ENCODE peak calls at places on chromosomes 3 and 15, in ten cellular contexts. I is psoas muscle, D is IMR-90, J is WERI-Rb-1, C is cardiac muscle cell, Y is heart left ventricle, Q is ovary, W is AG04450, E is adrenal gland, N is GM23338. T is an unnamed sample.

GRCh38 chr3:197244751-197245150 is 53.7 kb downstream of the DLG1 start:
- DNase-seq in E (no peak), D (no peak), W (no peak), N (no peak), J (no peak), Y (no peak), I (no peak), C (no peak), Q (no peak), T (no peak)

GRCh38 chr3:174440350-174440716 is 418.8 kb upstream of the NAALADL2 start:
- DNase-seq in E (no peak), Y (no peak), C (peak; percentile 76), Q (peak; percentile 45), W (no peak), D (peak; percentile 70), I (peak; percentile 16), N (peak; percentile 59), J (no peak), T (peak; percentile 67)

GRCh38 chr15:83578706-83579105 is 75.2 kb upstream of the ADAMTSL3 start:
- DNase-seq in E (no peak), D (no peak), C (no peak), Q (no peak), Y (no peak), N (no peak), I (no peak), W (no peak), J (no peak), T (no peak)

GRCh38 chr3:50047426-50047825 is 41.3 kb upstream of the RBM5 start:
- DNase-seq in I (no peak), J (no peak), E (no peak), N (peak; percentile 6), C (no peak), W (no peak), Y (no peak), Q (no peak), D (no peak), T (no peak)

GRCh38 chr3:13403818-13404216 is 16.3 kb downstream of the NUP210 start:
- DNase-seq in Q (no peak), N (no peak), J (no peak), D (no peak), C (no peak), E (no peak), I (no peak), W (no peak), Y (no peak), T (no peak)

GRCh38 chr3:141680620-141681389 is 57.3 kb upstream of the RNF7 start:
- DNase-seq in E (no peak), J (no peak), Q (no peak), D (peak; percentile 68), C (peak; percentile 74), I (peak; percentile 21), W (no peak), Y (peak; percentile 51), N (peak; percentile 66), T (peak; percentile 57)

GRCh38 chr3:194423317-194423716 is 24.3 kb upstream of the GP5 start:
- DNase-seq in E (no peak), D (peak; percentile 16), J (no peak), I (no peak), Q (no peak), C (no peak), W (no peak), Y (no peak), N (no peak), T (no peak)

GRCh38 chr15:83289160-83289559 is 4.7 kb upstream of the BNC1 start:
- DNase-seq in D (peak; percentile 61), Y (no peak), N (no peak), I (no peak), C (no peak), J (no peak), W (no peak), E (no peak), Q (no peak), T (peak; percentile 74)

GRCh38 chr3:143495527-143495926 is 352.7 kb downstream of the SLC9A9 start:
- DNase-seq in E (no peak), Q (no peak), D (no peak), J (no peak), N (no peak), Y (no peak), C (no peak), I (no peak), W (no peak), T (no peak)

GRCh38 chr3:88988906-88989305 is 118.5 kb upstream of the EPHA3 start:
- DNase-seq in W (no peak), Q (no peak), D (no peak), C (no peak), E (no peak), Y (no peak), I (no peak), N (no peak), J (no peak), T (no peak)

GRCh38 chr15:92884459-92884812 is 15.7 kb upstream of the CHD2 start:
- DNase-seq in N (no peak), E (no peak), I (no peak), W (no peak), J (no peak), Q (no peak), D (no peak), C (peak; percentile 27), Y (no peak), T (no peak)

GRCh38 chr3:169668957-169669681 is 5.6 kb upstream of the MECOM start:
- DNase-seq in Q (peak; percentile 27), C (peak; percentile 82), W (no peak), I (peak; percentile 72), Y (peak; percentile 78), J (peak; percentile 70), D (peak; percentile 50), E (peak; percentile 36), N (peak; percentile 93), T (peak; percentile 33)

GRCh38 chr3:50318163-50318562 is 4.4 kb downstream of the HYAL2 start:
- DNase-seq in D (no peak), W (no peak), Y (peak; percentile 24), N (no peak), Q (no peak), I (no peak), C (no peak), J (no peak), E (no peak), T (no peak)

DNA sequence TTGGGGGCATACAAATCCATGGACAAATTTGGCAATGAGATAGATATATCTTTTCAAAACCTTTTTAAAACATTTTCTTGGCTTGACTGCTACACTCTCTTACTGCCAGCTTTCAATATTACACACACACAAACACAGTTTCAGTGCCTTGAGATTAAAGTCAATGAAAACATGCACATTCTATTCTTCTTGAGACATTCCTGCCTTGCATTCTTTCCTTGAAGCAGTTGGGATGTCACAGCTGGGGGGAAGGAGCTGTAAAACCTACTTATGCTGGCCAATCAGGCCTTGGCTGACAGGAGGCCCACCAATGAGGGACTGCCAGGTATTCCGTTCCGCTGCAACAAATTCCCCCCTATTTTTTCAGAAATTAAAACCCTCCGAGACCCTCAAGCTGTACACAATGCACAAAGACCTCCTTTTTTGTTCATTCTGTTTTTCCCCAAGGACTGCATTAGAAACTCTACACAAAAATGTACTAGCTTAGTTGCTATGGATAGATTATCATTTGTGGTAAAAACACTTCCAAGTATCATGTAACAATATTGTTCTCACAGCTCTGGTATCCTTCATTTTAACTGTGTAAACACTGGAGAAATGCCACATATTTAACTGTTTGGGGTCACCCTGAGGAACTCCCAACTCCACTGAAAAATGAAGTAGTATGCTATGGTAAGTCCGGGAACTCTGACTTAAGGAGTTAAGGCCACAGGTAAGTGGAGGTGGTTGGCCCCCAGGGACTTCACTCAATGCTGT is 18.5 kb downstream of the FSTL1 start:
- DNase-seq in N (peak; percentile 91), C (peak; percentile 96), D (peak; percentile 89), Y (no peak), I (no peak), E (no peak), W (peak; percentile 77), J (no peak), Q (peak; percentile 28), T (peak; percentile 94)
- H3K27ac ChIP-seq in N (peak overlapping the region; percentile 67), C (no peak overlapping the region), D (peak overlapping the region; percentile 73), Y (peak overlapping the region; percentile 87), I (no peak overlapping the region), E (no peak overlapping the region), W (peak overlapping the region; percentile 77), J (no peak overlapping the region), Q (no peak overlapping the region), T (peak overlapping the region; percentile 87)

DNA sequence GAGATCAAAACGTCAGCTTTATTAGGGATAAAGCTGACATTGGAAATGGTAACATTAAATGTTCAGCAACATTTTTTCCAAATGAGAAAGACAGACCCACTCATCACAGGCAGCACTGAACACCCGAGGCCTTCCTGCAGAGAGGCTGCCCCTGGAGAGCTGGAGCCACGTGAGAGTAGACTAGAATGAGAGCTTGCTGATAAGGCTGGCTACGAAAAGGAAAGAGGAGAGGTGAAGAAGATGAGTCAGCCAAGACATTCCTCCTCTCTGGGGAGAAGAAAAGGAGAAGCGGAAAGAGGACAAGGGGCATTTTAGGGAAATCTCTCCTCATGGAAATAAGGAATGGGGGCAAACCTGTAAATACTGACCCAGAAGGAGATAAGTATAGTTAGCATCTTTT is 7.3 kb downstream of the CYP19A1 start:
- DNase-seq in I (no peak), W (no peak), C (peak; percentile 73), Q (no peak), Y (no peak), N (no peak), J (no peak), E (no peak), D (peak; percentile 25), T (peak; percentile 55)
- TF ChIP-seq CTCF in I (no peak), W (no peak), C (no peak), Q (no peak), Y (no peak), N (no peak), J (no peak), E (no peak), D (no peak), T (no peak)

DNA sequence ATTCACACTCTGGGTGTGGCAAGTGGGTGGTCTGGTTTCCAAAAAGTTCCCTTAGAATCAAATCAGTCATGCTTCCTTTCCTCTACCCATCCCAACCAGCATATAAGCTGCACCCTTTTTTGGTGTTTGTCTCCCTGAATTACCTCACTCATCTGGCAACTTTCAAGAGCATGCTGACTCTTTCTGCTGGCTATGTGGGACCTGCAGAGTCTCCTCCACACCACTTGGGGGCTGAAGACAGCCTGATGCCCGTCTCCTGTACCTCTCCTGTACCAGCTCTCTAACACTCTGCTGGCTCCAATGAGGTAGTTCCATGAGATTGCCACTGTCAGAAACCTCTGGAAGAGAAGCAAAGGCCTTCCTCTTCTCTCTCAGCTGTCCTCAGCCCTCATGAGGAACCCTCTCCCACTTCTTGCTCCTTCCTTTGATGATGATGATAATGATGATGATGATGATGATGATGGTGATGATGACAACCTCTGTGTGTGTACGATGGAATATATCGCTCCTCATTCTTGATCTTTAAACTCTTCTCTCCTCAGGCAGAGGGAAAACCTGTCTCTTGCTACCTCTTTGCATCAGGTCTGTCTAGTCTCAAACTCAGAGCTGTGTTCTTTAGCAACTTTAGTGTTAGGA is 257.4 kb downstream of the ZNF621 start:
- DNase-seq in N (peak; percentile 29), D (no peak), Q (no peak), E (no peak), J (no peak), I (no peak), W (no peak), C (peak; percentile 5), Y (no peak), T (no peak)
- H3K27ac ChIP-seq in N (no peak overlapping the region), D (no peak overlapping the region), Q (no peak overlapping the region), E (no peak overlapping the region), J (no peak overlapping the region), I (no peak overlapping the region), W (no peak overlapping the region), C (no peak overlapping the region), Y (no peak overlapping the region), T (no peak overlapping the region)

DNA sequence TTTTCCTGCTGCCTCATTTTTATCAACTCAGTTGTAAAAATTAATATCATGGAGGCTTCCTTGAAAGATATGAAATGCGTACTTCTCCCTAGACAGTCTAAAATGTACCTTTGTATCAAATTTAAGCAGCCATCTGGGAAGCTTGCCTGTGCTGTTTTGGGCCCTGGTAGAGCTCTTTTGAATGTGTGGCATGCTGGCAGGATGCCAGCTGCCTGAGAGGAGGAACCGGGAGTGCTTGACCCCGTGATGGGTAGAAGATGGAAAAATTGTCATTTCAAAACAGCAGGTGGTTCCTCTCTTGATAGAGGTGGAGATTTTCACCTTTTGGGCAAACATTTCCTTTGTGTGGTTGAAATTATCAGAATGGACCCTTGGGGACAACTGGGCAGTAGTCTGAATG is 245.3 kb downstream of the RPLP1 start:
- DNase-seq in C (no peak), D (no peak), J (no peak), E (peak; percentile 22), Q (no peak), I (no peak), W (no peak), N (no peak), Y (peak; percentile 31), T (no peak)
- TF ChIP-seq CTCF in C (no peak), D (no peak), J (no peak), E (no peak), Q (no peak), I (no peak), W (no peak), N (no peak), Y (no peak), T (no peak)